ENCODE peak calls at places on chromosomes 5 and 9, in four cellular contexts. B is mesendoderm, U is H9, M is H1. S is an unnamed sample.

GRCh38 chr5:167658890-167659289 is 632.6 kb upstream of the WWC1 start:
- DNase-seq in B (no peak), U (no peak), M (no peak), S (peak; percentile 12)

GRCh38 chr9:72149231-72149975 is at the start of gene GDA:
- DNase-seq in B (peak; percentile 46), U (peak; percentile 42), M (peak; percentile 76), S (no peak)

GRCh38 chr9:134698111-134698510 is 56.5 kb downstream of the COL5A1 start:
- DNase-seq in B (no peak), M (no peak), U (no peak), S (no peak)

GRCh38 chr5:131259326-131259725 is 4.5 kb upstream of the CDC42SE2 start:
- DNase-seq in M (no peak), U (no peak), B (no peak), S (peak; percentile 25)

GRCh38 chr9:79583957-79584654 is 12.3 kb downstream of the TLE4 start:
- DNase-seq in U (no peak), M (no peak), B (peak; percentile 91), S (no peak)

GRCh38 chr5:103425686-103426454 is 136.7 kb downstream of the NUDT12 start:
- DNase-seq in M (no peak), B (no peak), U (no peak), S (peak; percentile 69)

GRCh38 chr9:110116543-110116885 is 91.4 kb downstream of the C9orf152 start:
- DNase-seq in U (no peak), B (no peak), M (no peak), S (peak; percentile 99)

GRCh38 chr5:7787770-7788169 is 63.2 kb downstream of the CFAP90 start:
- DNase-seq in B (no peak), M (no peak), U (no peak), S (no peak)

GRCh38 chr5:81994679-81995078 is 22.9 kb downstream of the ATG10 start:
- DNase-seq in M (no peak), B (no peak), U (no peak), S (peak; percentile 17)

GRCh38 chr5:17431272-17432050 is 66.6 kb upstream of the TAF11L2 start:
- DNase-seq in U (no peak), M (no peak), B (no peak), S (no peak)

GRCh38 chr5:54835642-54836041 is 149.8 kb downstream of the ESM1 start:
- DNase-seq in B (no peak), U (no peak), M (no peak), S (peak; percentile 90)

GRCh38 chr5:67855523-67855922 is 360.0 kb upstream of the PIK3R1 start:
- DNase-seq in U (no peak), M (no peak), B (no peak), S (no peak)

GRCh38 chr9:79741381-79741780 is 169.6 kb downstream of the TLE4 start:
- DNase-seq in M (no peak), B (no peak), U (no peak), S (no peak)

GRCh38 chr9:137194388-137194787 is 5.9 kb downstream of the SSNA1 start:
- DNase-seq in B (no peak), M (no peak), U (no peak), S (no peak)

GRCh38 chr5:137119321-137119720 is 379.8 kb downstream of the SPOCK1 start:
- DNase-seq in U (no peak), B (no peak), M (no peak), S (no peak)

GRCh38 chr5:168020522-168021294 is 270.7 kb upstream of the WWC1 start:
- DNase-seq in B (no peak), M (no peak), U (no peak), S (peak; percentile 8)

GRCh38 chr5:38673671-38674071 is 117.2 kb upstream of the LIFR start:
- DNase-seq in U (peak; percentile 62), B (peak; percentile 75), M (no peak), S (no peak)

GRCh38 chr9:129555512-129556203 is 65.2 kb downstream of the C9orf50 start:
- DNase-seq in U (no peak), B (no peak), M (no peak), S (peak; percentile 26)

GRCh38 chr9:81032831-81033230 is 656.5 kb downstream of the TLE1 start:
- DNase-seq in M (no peak), B (no peak), U (no peak), S (peak; percentile 59)

GRCh38 chr5:127673401-127673800 is 24.5 kb downstream of the CTXN3 start:
- DNase-seq in B (no peak), U (no peak), M (no peak), S (peak; percentile 25)

GRCh38 chr5:93569295-93570164 is 11.5 kb downstream of the NR2F1-AS1 start:
- DNase-seq in M (no peak), U (no peak), B (peak; percentile 45), S (no peak)

GRCh38 chr9:137506702-137507171 is 43.5 kb downstream of the PNPLA7 start:
- DNase-seq in B (no peak), M (no peak), U (no peak), S (peak; percentile 38)

GRCh38 chr9:131810351-131811170 is 70.7 kb upstream of the RAPGEF1 start:
- DNase-seq in U (no peak), B (no peak), M (no peak), S (no peak)

GRCh38 chr5:140258016-140258415 is 44.9 kb downstream of the PFDN1 start:
- DNase-seq in M (no peak), U (no peak), B (no peak), S (peak; percentile 57)

GRCh38 chr9:3331801-3332200 is 194.0 kb downstream of the RFX3 start:
- DNase-seq in M (no peak), B (peak; percentile 54), U (no peak), S (no peak)

GRCh38 chr9:130823435-130823834 is 11.6 kb upstream of the ABL1 start:
- DNase-seq in B (peak; percentile 33), U (no peak), M (no peak), S (peak; percentile 69)

GRCh38 chr5:177494356-177495195 is 2.8 kb downstream of the PDLIM7 start:
- DNase-seq in B (peak; percentile 97), M (peak; percentile 75), U (peak; percentile 86), S (peak; percentile 92)

GRCh38 chr9:79689576-79689975 is 117.8 kb downstream of the TLE4 start:
- DNase-seq in U (no peak), B (peak; percentile 11), M (no peak), S (no peak)

GRCh38 chr5:146799235-146800015 is 79.1 kb downstream of the PPP2R2B start:
- DNase-seq in M (no peak), B (no peak), U (no peak), S (no peak)

GRCh38 chr9:447230-448025 is 232.8 kb downstream of the DOCK8 start:
- DNase-seq in U (no peak), B (no peak), M (no peak), S (peak; percentile 8)

GRCh38 chr5:103849934-103850333 is 287.3 kb upstream of the NUDT12 start:
- DNase-seq in U (no peak), M (no peak), B (no peak), S (peak; percentile 91)

GRCh38 chr5:3593771-3594513 is 1.7 kb upstream of the IRX1 start:
- DNase-seq in U (peak; percentile 47), M (peak; percentile 61), B (peak; percentile 59), S (no peak)

GRCh38 chr5:96629774-96630173 is 32.4 kb upstream of the CAST start:
- DNase-seq in B (peak; percentile 14), M (no peak), U (no peak), S (peak; percentile 89)

GRCh38 chr5:181224390-181225234 is 1.5 kb downstream of the TRIM41 start:
- DNase-seq in M (no peak), U (no peak), B (no peak), S (no peak)

GRCh38 chr9:72871685-72872084 is 81.2 kb downstream of the ALDH1A1 start:
- DNase-seq in U (no peak), M (no peak), B (no peak), S (peak; percentile 1)

GRCh38 chr9:78982849-78983248 is 588.9 kb upstream of the TLE4 start:
- DNase-seq in B (peak; percentile 21), U (no peak), M (no peak), S (peak; percentile 56)

GRCh38 chr9:112971415-112971814 is 40.6 kb downstream of the ZNF883 start:
- DNase-seq in M (peak; percentile 54), B (peak; percentile 56), U (peak; percentile 57), S (peak; percentile 1)

GRCh38 chr5:112366987-112367386 is 52.1 kb downstream of the EPB41L4A start:
- DNase-seq in U (peak; percentile 58), B (peak; percentile 70), M (no peak), S (no peak)

GRCh38 chr5:157652377-157652692 is at the start of gene SOX30:
- DNase-seq in U (no peak), M (no peak), B (no peak), S (no peak)
- H3K56ac ChIP-seq in U (no peak within 1 kb of the TSS), M (no peak within 1 kb of the TSS), B (peak within 1 kb of the TSS; percentile 77), S (no peak within 1 kb of the TSS)

GRCh38 chr9:90547896-90548295 is 94.7 kb downstream of the DIRAS2 start:
- DNase-seq in U (no peak), M (no peak), B (peak; percentile 62), S (no peak)

GRCh38 chr9:90540734-90541133 is 101.9 kb downstream of the DIRAS2 start:
- DNase-seq in U (no peak), M (no peak), B (no peak), S (no peak)

GRCh38 chr9:90539266-90539665 is 103.4 kb downstream of the DIRAS2 start:
- DNase-seq in U (no peak), M (no peak), B (no peak), S (no peak)

GRCh38 chr9:90546200-90546599 is 96.4 kb downstream of the DIRAS2 start:
- DNase-seq in M (no peak), U (no peak), B (peak; percentile 93), S (peak; percentile 94)

GRCh38 chr9:90544488-90544887 is 98.1 kb downstream of the DIRAS2 start:
- DNase-seq in M (no peak), U (no peak), B (no peak), S (no peak)
- H3K56ac ChIP-seq in M (no peak overlapping the region), U (no peak overlapping the region), B (no peak overlapping the region), S (no peak overlapping the region)

DNA sequence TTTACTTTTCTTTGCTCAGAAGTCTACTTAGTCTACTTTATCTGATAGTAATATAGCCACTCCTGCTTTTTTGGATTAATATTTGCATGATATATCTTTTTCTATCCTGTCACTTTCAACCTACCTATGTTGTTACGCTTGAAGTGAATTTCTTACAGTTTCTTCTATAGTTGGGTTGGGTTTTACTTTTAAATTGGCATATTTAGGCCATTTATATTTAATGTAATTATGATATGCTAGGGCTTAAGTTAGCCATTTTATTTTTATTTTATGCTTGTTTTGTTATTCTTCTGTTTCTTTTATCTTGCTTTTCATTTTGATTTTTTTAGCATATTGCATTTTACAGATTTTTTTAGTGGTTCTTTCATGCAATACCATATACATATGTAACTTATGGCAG is 164.7 kb downstream of the AOPEP start:
- DNase-seq in B (no peak), M (no peak), U (no peak), S (no peak)
- H3K56ac ChIP-seq in B (no peak overlapping the region), M (no peak overlapping the region), U (no peak overlapping the region), S (no peak overlapping the region)

DNA sequence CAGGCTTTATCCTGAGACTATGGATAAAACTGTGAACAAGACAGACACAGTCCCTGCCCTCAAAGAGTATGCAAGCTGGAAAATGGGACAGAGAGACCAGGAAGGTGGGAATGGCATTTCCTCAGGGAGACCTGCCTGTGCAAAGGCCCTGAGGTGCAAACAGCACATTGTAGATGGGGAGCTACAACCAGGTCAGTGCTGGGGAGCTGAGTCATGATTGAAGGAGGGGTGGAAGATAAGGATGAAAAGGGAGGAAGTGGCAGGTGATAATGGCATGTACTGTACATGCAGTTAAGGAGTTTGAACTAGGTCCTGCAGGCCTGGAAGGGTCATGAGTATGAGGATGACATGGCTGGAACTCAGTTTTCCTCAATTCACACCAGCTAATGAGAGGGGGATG is 75.5 kb upstream of the BOD1 start:
- DNase-seq in B (no peak), M (no peak), U (no peak), S (no peak)
- H3K56ac ChIP-seq in B (no peak overlapping the region), M (no peak overlapping the region), U (no peak overlapping the region), S (no peak overlapping the region)